ENCODE peak calls at places on chromosomes 6 and 20, in six cellular contexts. One of them, this sample, is unnamed.
A peak's percentile ranks its signal among the peaks of the same experiment; 100 is the strongest.

GRCh38 chr6:10383312-10384063 is 31.4 kb downstream of the TFAP2A start:
- DNase-seq in head of caudate nucleus: no peak
- DNase-seq in Kasumi-1: no peak
- DNase-seq in KBM-7: no peak
- DNase-seq in stimulated activated CD4-positive, alpha-beta T cell treated with anti-CD3 and anti-CD28 coated beads, Interleukin-1b, Interleukin-23, amount 100 ng/mL, for 24 hours: no peak
- DNase-seq in activated CD4-positive, alpha-beta T cell treated with anti-CD3 and anti-CD28 coated beads, Interleukin-2, amount 50 U/mL, for 24 hours: no peak
- DNase-seq in this sample: no peak

GRCh38 chr6:52186480-52186879 is 305 bp downstream of the IL17A start:
- DNase-seq in head of caudate nucleus: no peak
- DNase-seq in Kasumi-1: no peak
- DNase-seq in KBM-7: no peak
- DNase-seq in stimulated activated CD4-positive, alpha-beta T cell treated with anti-CD3 and anti-CD28 coated beads, Interleukin-1b, Interleukin-23, amount 100 ng/mL, for 24 hours: no peak
- DNase-seq in activated CD4-positive, alpha-beta T cell treated with anti-CD3 and anti-CD28 coated beads, Interleukin-2, amount 50 U/mL, for 24 hours: no peak
- DNase-seq in this sample: no peak

GRCh38 chr20:34976286-34976685 is 20.6 kb downstream of the MYH7B start:
- DNase-seq in head of caudate nucleus: no peak
- DNase-seq in Kasumi-1: no peak
- DNase-seq in KBM-7: no peak
- DNase-seq in stimulated activated CD4-positive, alpha-beta T cell treated with anti-CD3 and anti-CD28 coated beads, Interleukin-1b, Interleukin-23, amount 100 ng/mL, for 24 hours: no peak
- DNase-seq in activated CD4-positive, alpha-beta T cell treated with anti-CD3 and anti-CD28 coated beads, Interleukin-2, amount 50 U/mL, for 24 hours: no peak
- DNase-seq in this sample: no peak

GRCh38 chr6:128327890-128328289 is 192.5 kb downstream of the PTPRK start:
- DNase-seq in head of caudate nucleus: no peak
- DNase-seq in Kasumi-1: peak; percentile 74
- DNase-seq in KBM-7: peak; percentile 43
- DNase-seq in stimulated activated CD4-positive, alpha-beta T cell treated with anti-CD3 and anti-CD28 coated beads, Interleukin-1b, Interleukin-23, amount 100 ng/mL, for 24 hours: no peak
- DNase-seq in activated CD4-positive, alpha-beta T cell treated with anti-CD3 and anti-CD28 coated beads, Interleukin-2, amount 50 U/mL, for 24 hours: peak; percentile 18
- DNase-seq in this sample: peak; percentile 39

GRCh38 chr20:7123457-7123856 is 356.0 kb downstream of the BMP2 start:
- DNase-seq in head of caudate nucleus: no peak
- DNase-seq in Kasumi-1: no peak
- DNase-seq in KBM-7: no peak
- DNase-seq in stimulated activated CD4-positive, alpha-beta T cell treated with anti-CD3 and anti-CD28 coated beads, Interleukin-1b, Interleukin-23, amount 100 ng/mL, for 24 hours: no peak
- DNase-seq in activated CD4-positive, alpha-beta T cell treated with anti-CD3 and anti-CD28 coated beads, Interleukin-2, amount 50 U/mL, for 24 hours: no peak
- DNase-seq in this sample: no peak

GRCh38 chr6:56962451-56962850 is 7.5 kb downstream of the BEND6 start:
- DNase-seq in head of caudate nucleus: no peak
- DNase-seq in Kasumi-1: no peak
- DNase-seq in KBM-7: no peak
- DNase-seq in stimulated activated CD4-positive, alpha-beta T cell treated with anti-CD3 and anti-CD28 coated beads, Interleukin-1b, Interleukin-23, amount 100 ng/mL, for 24 hours: no peak
- DNase-seq in activated CD4-positive, alpha-beta T cell treated with anti-CD3 and anti-CD28 coated beads, Interleukin-2, amount 50 U/mL, for 24 hours: no peak
- DNase-seq in this sample: no peak

GRCh38 chr6:31821301-31822037 is 6.1 kb upstream of the HSPA1B start:
- DNase-seq in head of caudate nucleus: peak; percentile 73
- DNase-seq in Kasumi-1: peak; percentile 64
- DNase-seq in KBM-7: peak; percentile 77
- DNase-seq in stimulated activated CD4-positive, alpha-beta T cell treated with anti-CD3 and anti-CD28 coated beads, Interleukin-1b, Interleukin-23, amount 100 ng/mL, for 24 hours: no peak
- DNase-seq in activated CD4-positive, alpha-beta T cell treated with anti-CD3 and anti-CD28 coated beads, Interleukin-2, amount 50 U/mL, for 24 hours: peak; percentile 61
- DNase-seq in this sample: no peak

GRCh38 chr6:136067731-136068341 is 182.3 kb downstream of the MTFR2 start:
- DNase-seq in head of caudate nucleus: no peak
- DNase-seq in Kasumi-1: no peak
- DNase-seq in KBM-7: no peak
- DNase-seq in stimulated activated CD4-positive, alpha-beta T cell treated with anti-CD3 and anti-CD28 coated beads, Interleukin-1b, Interleukin-23, amount 100 ng/mL, for 24 hours: no peak
- DNase-seq in activated CD4-positive, alpha-beta T cell treated with anti-CD3 and anti-CD28 coated beads, Interleukin-2, amount 50 U/mL, for 24 hours: no peak
- DNase-seq in this sample: no peak

GRCh38 chr6:71510057-71510713 is 221.6 kb downstream of the OGFRL1 start:
- DNase-seq in head of caudate nucleus: peak; percentile 35
- DNase-seq in Kasumi-1: peak; percentile 36
- DNase-seq in KBM-7: peak; percentile 6
- DNase-seq in stimulated activated CD4-positive, alpha-beta T cell treated with anti-CD3 and anti-CD28 coated beads, Interleukin-1b, Interleukin-23, amount 100 ng/mL, for 24 hours: no peak
- DNase-seq in activated CD4-positive, alpha-beta T cell treated with anti-CD3 and anti-CD28 coated beads, Interleukin-2, amount 50 U/mL, for 24 hours: no peak
- DNase-seq in this sample: peak; percentile 14

GRCh38 chr6:156309017-156309416 is 468.2 kb upstream of the ARID1B start:
- DNase-seq in head of caudate nucleus: no peak
- DNase-seq in Kasumi-1: no peak
- DNase-seq in KBM-7: no peak
- DNase-seq in stimulated activated CD4-positive, alpha-beta T cell treated with anti-CD3 and anti-CD28 coated beads, Interleukin-1b, Interleukin-23, amount 100 ng/mL, for 24 hours: no peak
- DNase-seq in activated CD4-positive, alpha-beta T cell treated with anti-CD3 and anti-CD28 coated beads, Interleukin-2, amount 50 U/mL, for 24 hours: no peak
- DNase-seq in this sample: no peak

GRCh38 chr6:12950879-12951814 is 234.6 kb downstream of the PHACTR1 start:
- DNase-seq in head of caudate nucleus: no peak
- DNase-seq in Kasumi-1: no peak
- DNase-seq in KBM-7: no peak
- DNase-seq in stimulated activated CD4-positive, alpha-beta T cell treated with anti-CD3 and anti-CD28 coated beads, Interleukin-1b, Interleukin-23, amount 100 ng/mL, for 24 hours: no peak
- DNase-seq in activated CD4-positive, alpha-beta T cell treated with anti-CD3 and anti-CD28 coated beads, Interleukin-2, amount 50 U/mL, for 24 hours: no peak
- DNase-seq in this sample: no peak

GRCh38 chr6:63527658-63528514 is 44.4 kb upstream of the LOC128125822 start:
- DNase-seq in head of caudate nucleus: no peak
- DNase-seq in Kasumi-1: no peak
- DNase-seq in KBM-7: no peak
- DNase-seq in stimulated activated CD4-positive, alpha-beta T cell treated with anti-CD3 and anti-CD28 coated beads, Interleukin-1b, Interleukin-23, amount 100 ng/mL, for 24 hours: no peak
- DNase-seq in activated CD4-positive, alpha-beta T cell treated with anti-CD3 and anti-CD28 coated beads, Interleukin-2, amount 50 U/mL, for 24 hours: no peak
- DNase-seq in this sample: no peak

GRCh38 chr20:16007978-16008377 is 565.3 kb downstream of the KIF16B start:
- DNase-seq in head of caudate nucleus: no peak
- DNase-seq in Kasumi-1: no peak
- DNase-seq in KBM-7: no peak
- DNase-seq in stimulated activated CD4-positive, alpha-beta T cell treated with anti-CD3 and anti-CD28 coated beads, Interleukin-1b, Interleukin-23, amount 100 ng/mL, for 24 hours: no peak
- DNase-seq in activated CD4-positive, alpha-beta T cell treated with anti-CD3 and anti-CD28 coated beads, Interleukin-2, amount 50 U/mL, for 24 hours: no peak
- DNase-seq in this sample: no peak

GRCh38 chr6:36917541-36918193 is 31.9 kb downstream of the C6orf89 start:
- DNase-seq in head of caudate nucleus: no peak
- DNase-seq in Kasumi-1: no peak
- DNase-seq in KBM-7: no peak
- DNase-seq in stimulated activated CD4-positive, alpha-beta T cell treated with anti-CD3 and anti-CD28 coated beads, Interleukin-1b, Interleukin-23, amount 100 ng/mL, for 24 hours: no peak
- DNase-seq in activated CD4-positive, alpha-beta T cell treated with anti-CD3 and anti-CD28 coated beads, Interleukin-2, amount 50 U/mL, for 24 hours: no peak
- DNase-seq in this sample: no peak

GRCh38 chr6:139547082-139547776 is 172.8 kb upstream of the CITED2 start:
- DNase-seq in head of caudate nucleus: no peak
- DNase-seq in Kasumi-1: no peak
- DNase-seq in KBM-7: no peak
- DNase-seq in stimulated activated CD4-positive, alpha-beta T cell treated with anti-CD3 and anti-CD28 coated beads, Interleukin-1b, Interleukin-23, amount 100 ng/mL, for 24 hours: no peak
- DNase-seq in activated CD4-positive, alpha-beta T cell treated with anti-CD3 and anti-CD28 coated beads, Interleukin-2, amount 50 U/mL, for 24 hours: no peak
- DNase-seq in this sample: no peak

GRCh38 chr6:4682431-4683159 is 93.6 kb upstream of the CDYL start:
- DNase-seq in head of caudate nucleus: no peak
- DNase-seq in Kasumi-1: no peak
- DNase-seq in KBM-7: no peak
- DNase-seq in stimulated activated CD4-positive, alpha-beta T cell treated with anti-CD3 and anti-CD28 coated beads, Interleukin-1b, Interleukin-23, amount 100 ng/mL, for 24 hours: no peak
- DNase-seq in activated CD4-positive, alpha-beta T cell treated with anti-CD3 and anti-CD28 coated beads, Interleukin-2, amount 50 U/mL, for 24 hours: no peak
- DNase-seq in this sample: no peak

GRCh38 chr6:8888468-8888867 is 453.1 kb upstream of the SLC35B3 start:
- DNase-seq in head of caudate nucleus: no peak
- DNase-seq in Kasumi-1: peak; percentile 57
- DNase-seq in KBM-7: peak; percentile 11
- DNase-seq in stimulated activated CD4-positive, alpha-beta T cell treated with anti-CD3 and anti-CD28 coated beads, Interleukin-1b, Interleukin-23, amount 100 ng/mL, for 24 hours: no peak
- DNase-seq in activated CD4-positive, alpha-beta T cell treated with anti-CD3 and anti-CD28 coated beads, Interleukin-2, amount 50 U/mL, for 24 hours: no peak
- DNase-seq in this sample: no peak

GRCh38 chr6:53023323-53023722 is 28.2 kb upstream of the GSTA4 start:
- DNase-seq in head of caudate nucleus: no peak
- DNase-seq in Kasumi-1: no peak
- DNase-seq in KBM-7: no peak
- DNase-seq in stimulated activated CD4-positive, alpha-beta T cell treated with anti-CD3 and anti-CD28 coated beads, Interleukin-1b, Interleukin-23, amount 100 ng/mL, for 24 hours: no peak
- DNase-seq in activated CD4-positive, alpha-beta T cell treated with anti-CD3 and anti-CD28 coated beads, Interleukin-2, amount 50 U/mL, for 24 hours: no peak
- DNase-seq in this sample: no peak

GRCh38 chr6:99612551-99613397 is 6.1 kb downstream of the PRDM13 start:
- DNase-seq in head of caudate nucleus: no peak
- DNase-seq in Kasumi-1: no peak
- DNase-seq in KBM-7: no peak
- DNase-seq in stimulated activated CD4-positive, alpha-beta T cell treated with anti-CD3 and anti-CD28 coated beads, Interleukin-1b, Interleukin-23, amount 100 ng/mL, for 24 hours: no peak
- DNase-seq in activated CD4-positive, alpha-beta T cell treated with anti-CD3 and anti-CD28 coated beads, Interleukin-2, amount 50 U/mL, for 24 hours: no peak
- DNase-seq in this sample: peak; percentile 95

GRCh38 chr6:142885182-142885867 is 59.7 kb downstream of the HIVEP2 start:
- DNase-seq in head of caudate nucleus: no peak
- DNase-seq in Kasumi-1: peak; percentile 36
- DNase-seq in KBM-7: peak; percentile 71
- DNase-seq in stimulated activated CD4-positive, alpha-beta T cell treated with anti-CD3 and anti-CD28 coated beads, Interleukin-1b, Interleukin-23, amount 100 ng/mL, for 24 hours: no peak
- DNase-seq in activated CD4-positive, alpha-beta T cell treated with anti-CD3 and anti-CD28 coated beads, Interleukin-2, amount 50 U/mL, for 24 hours: peak; percentile 67
- DNase-seq in this sample: no peak

GRCh38 chr6:125910518-125910917 is 46.1 kb upstream of the HINT3 start:
- DNase-seq in head of caudate nucleus: no peak
- DNase-seq in Kasumi-1: no peak
- DNase-seq in KBM-7: no peak
- DNase-seq in stimulated activated CD4-positive, alpha-beta T cell treated with anti-CD3 and anti-CD28 coated beads, Interleukin-1b, Interleukin-23, amount 100 ng/mL, for 24 hours: no peak
- DNase-seq in activated CD4-positive, alpha-beta T cell treated with anti-CD3 and anti-CD28 coated beads, Interleukin-2, amount 50 U/mL, for 24 hours: peak; percentile 17
- DNase-seq in this sample: no peak

GRCh38 chr20:63056236-63057132 is 49.7 kb upstream of the BHLHE23 start:
- DNase-seq in head of caudate nucleus: no peak
- DNase-seq in Kasumi-1: peak; percentile 7
- DNase-seq in KBM-7: peak; percentile 43
- DNase-seq in stimulated activated CD4-positive, alpha-beta T cell treated with anti-CD3 and anti-CD28 coated beads, Interleukin-1b, Interleukin-23, amount 100 ng/mL, for 24 hours: no peak
- DNase-seq in activated CD4-positive, alpha-beta T cell treated with anti-CD3 and anti-CD28 coated beads, Interleukin-2, amount 50 U/mL, for 24 hours: peak; percentile 15
- DNase-seq in this sample: no peak

GRCh38 chr6:136173519-136174507 is 76.3 kb downstream of the MTFR2 start:
- DNase-seq in head of caudate nucleus: no peak
- DNase-seq in Kasumi-1: no peak
- DNase-seq in KBM-7: peak; percentile 8
- DNase-seq in stimulated activated CD4-positive, alpha-beta T cell treated with anti-CD3 and anti-CD28 coated beads, Interleukin-1b, Interleukin-23, amount 100 ng/mL, for 24 hours: no peak
- DNase-seq in activated CD4-positive, alpha-beta T cell treated with anti-CD3 and anti-CD28 coated beads, Interleukin-2, amount 50 U/mL, for 24 hours: no peak
- DNase-seq in this sample: no peak

GRCh38 chr6:79922018-79922417 is 25.3 kb downstream of the ELOVL4 start:
- DNase-seq in head of caudate nucleus: no peak
- DNase-seq in Kasumi-1: no peak
- DNase-seq in KBM-7: no peak
- DNase-seq in stimulated activated CD4-positive, alpha-beta T cell treated with anti-CD3 and anti-CD28 coated beads, Interleukin-1b, Interleukin-23, amount 100 ng/mL, for 24 hours: no peak
- DNase-seq in activated CD4-positive, alpha-beta T cell treated with anti-CD3 and anti-CD28 coated beads, Interleukin-2, amount 50 U/mL, for 24 hours: no peak
- DNase-seq in this sample: no peak

GRCh38 chr6:3504938-3505735 is 48.3 kb upstream of the SLC22A23 start:
- DNase-seq in head of caudate nucleus: no peak
- DNase-seq in Kasumi-1: no peak
- DNase-seq in KBM-7: no peak
- DNase-seq in stimulated activated CD4-positive, alpha-beta T cell treated with anti-CD3 and anti-CD28 coated beads, Interleukin-1b, Interleukin-23, amount 100 ng/mL, for 24 hours: no peak
- DNase-seq in activated CD4-positive, alpha-beta T cell treated with anti-CD3 and anti-CD28 coated beads, Interleukin-2, amount 50 U/mL, for 24 hours: no peak
- DNase-seq in this sample: no peak

GRCh38 chr20:6700563-6701328 is 66.7 kb upstream of the BMP2 start:
- DNase-seq in head of caudate nucleus: no peak
- DNase-seq in Kasumi-1: peak; percentile 78
- DNase-seq in KBM-7: peak; percentile 89
- DNase-seq in stimulated activated CD4-positive, alpha-beta T cell treated with anti-CD3 and anti-CD28 coated beads, Interleukin-1b, Interleukin-23, amount 100 ng/mL, for 24 hours: no peak
- DNase-seq in activated CD4-positive, alpha-beta T cell treated with anti-CD3 and anti-CD28 coated beads, Interleukin-2, amount 50 U/mL, for 24 hours: no peak
- DNase-seq in this sample: no peak

GRCh38 chr6:70299456-70299855 is 3.4 kb downstream of the COL9A1 start:
- DNase-seq in head of caudate nucleus: no peak
- DNase-seq in Kasumi-1: peak; percentile 53
- DNase-seq in KBM-7: peak; percentile 9
- DNase-seq in stimulated activated CD4-positive, alpha-beta T cell treated with anti-CD3 and anti-CD28 coated beads, Interleukin-1b, Interleukin-23, amount 100 ng/mL, for 24 hours: no peak
- DNase-seq in activated CD4-positive, alpha-beta T cell treated with anti-CD3 and anti-CD28 coated beads, Interleukin-2, amount 50 U/mL, for 24 hours: no peak
- DNase-seq in this sample: no peak

GRCh38 chr6:80203283-80203682 is 96.8 kb downstream of the BCKDHB start:
- DNase-seq in head of caudate nucleus: no peak
- DNase-seq in Kasumi-1: no peak
- DNase-seq in KBM-7: no peak
- DNase-seq in stimulated activated CD4-positive, alpha-beta T cell treated with anti-CD3 and anti-CD28 coated beads, Interleukin-1b, Interleukin-23, amount 100 ng/mL, for 24 hours: no peak
- DNase-seq in activated CD4-positive, alpha-beta T cell treated with anti-CD3 and anti-CD28 coated beads, Interleukin-2, amount 50 U/mL, for 24 hours: no peak
- DNase-seq in this sample: no peak

GRCh38 chr20:50393242-50393641 is 116.9 kb upstream of the PTPN1 start:
- DNase-seq in head of caudate nucleus: no peak
- DNase-seq in Kasumi-1: no peak
- DNase-seq in KBM-7: no peak
- DNase-seq in stimulated activated CD4-positive, alpha-beta T cell treated with anti-CD3 and anti-CD28 coated beads, Interleukin-1b, Interleukin-23, amount 100 ng/mL, for 24 hours: no peak
- DNase-seq in activated CD4-positive, alpha-beta T cell treated with anti-CD3 and anti-CD28 coated beads, Interleukin-2, amount 50 U/mL, for 24 hours: no peak
- DNase-seq in this sample: no peak

GRCh38 chr20:19449051-19449450 is 236.6 kb downstream of the SLC24A3 start:
- DNase-seq in head of caudate nucleus: no peak
- DNase-seq in Kasumi-1: no peak
- DNase-seq in KBM-7: no peak
- DNase-seq in stimulated activated CD4-positive, alpha-beta T cell treated with anti-CD3 and anti-CD28 coated beads, Interleukin-1b, Interleukin-23, amount 100 ng/mL, for 24 hours: no peak
- DNase-seq in activated CD4-positive, alpha-beta T cell treated with anti-CD3 and anti-CD28 coated beads, Interleukin-2, amount 50 U/mL, for 24 hours: no peak
- DNase-seq in this sample: no peak

GRCh38 chr20:58421497-58421850 is 32.4 kb downstream of the VAPB start:
- DNase-seq in head of caudate nucleus: no peak
- DNase-seq in Kasumi-1: no peak
- DNase-seq in KBM-7: no peak
- DNase-seq in stimulated activated CD4-positive, alpha-beta T cell treated with anti-CD3 and anti-CD28 coated beads, Interleukin-1b, Interleukin-23, amount 100 ng/mL, for 24 hours: no peak
- DNase-seq in activated CD4-positive, alpha-beta T cell treated with anti-CD3 and anti-CD28 coated beads, Interleukin-2, amount 50 U/mL, for 24 hours: no peak
- DNase-seq in this sample: no peak

GRCh38 chr20:41509801-41510200 is 108.4 kb downstream of the CHD6 start:
- DNase-seq in head of caudate nucleus: no peak
- DNase-seq in Kasumi-1: no peak
- DNase-seq in KBM-7: no peak
- DNase-seq in stimulated activated CD4-positive, alpha-beta T cell treated with anti-CD3 and anti-CD28 coated beads, Interleukin-1b, Interleukin-23, amount 100 ng/mL, for 24 hours: no peak
- DNase-seq in activated CD4-positive, alpha-beta T cell treated with anti-CD3 and anti-CD28 coated beads, Interleukin-2, amount 50 U/mL, for 24 hours: no peak
- DNase-seq in this sample: no peak

GRCh38 chr6:158797331-158798202 is 21.6 kb downstream of the EZR start:
- DNase-seq in head of caudate nucleus: no peak
- DNase-seq in Kasumi-1: no peak
- DNase-seq in KBM-7: no peak
- DNase-seq in stimulated activated CD4-positive, alpha-beta T cell treated with anti-CD3 and anti-CD28 coated beads, Interleukin-1b, Interleukin-23, amount 100 ng/mL, for 24 hours: no peak
- DNase-seq in activated CD4-positive, alpha-beta T cell treated with anti-CD3 and anti-CD28 coated beads, Interleukin-2, amount 50 U/mL, for 24 hours: no peak
- DNase-seq in this sample: no peak

GRCh38 chr20:48393311-48393685 is 434.5 kb downstream of the PREX1 start:
- DNase-seq in head of caudate nucleus: no peak
- DNase-seq in Kasumi-1: no peak
- DNase-seq in KBM-7: no peak
- DNase-seq in stimulated activated CD4-positive, alpha-beta T cell treated with anti-CD3 and anti-CD28 coated beads, Interleukin-1b, Interleukin-23, amount 100 ng/mL, for 24 hours: no peak
- DNase-seq in activated CD4-positive, alpha-beta T cell treated with anti-CD3 and anti-CD28 coated beads, Interleukin-2, amount 50 U/mL, for 24 hours: no peak
- DNase-seq in this sample: no peak

This sample was measured in NCI-H524 treated with DMSO at 0.1 percent for 48 hours.